ENCODE peak calls at places on chromosomes 16 and 17, in four cellular contexts. M is fibroblast of pulmonary artery; L is uterus; Q is CD8-positive, alpha-beta T cell. R is an unnamed sample.

GRCh38 chr16:8087597-8088279 is 502.6 kb downstream of the TMEM114 start:
- DNase-seq in L (no peak), Q (no peak), M (no peak), R (no peak)

GRCh38 chr16:84874983-84875382 is 55.2 kb downstream of the CRISPLD2 start:
- DNase-seq in M (no peak), Q (no peak), L (no peak), R (no peak)

GRCh38 chr17:65388911-65389310 is 172.5 kb downstream of the AXIN2 start:
- DNase-seq in Q (no peak), L (no peak), M (peak; percentile 7), R (no peak)

GRCh38 chr16:68376590-68376989 is 65.8 kb downstream of the PRMT7 start:
- DNase-seq in M (no peak), L (no peak), Q (no peak), R (no peak)

GRCh38 chr17:57085448-57086068 is 512 bp downstream of the AKAP1 start:
- DNase-seq in L (peak; percentile 53), M (peak; percentile 21), Q (peak; percentile 27), R (no peak)

GRCh38 chr16:19842758-19843157 is 41.9 kb downstream of the GPRC5B start:
- DNase-seq in Q (no peak), M (no peak), L (no peak), R (no peak)

GRCh38 chr17:56926270-56926669 is 12.4 kb upstream of the TRIM25 start:
- DNase-seq in M (no peak), L (no peak), Q (no peak), R (no peak)

GRCh38 chr16:80720759-80721470 is 83.5 kb downstream of the CDYL2 start:
- DNase-seq in Q (no peak), L (no peak), M (no peak), R (no peak)

GRCh38 chr17:47846741-47847340 is 4.1 kb downstream of the SP6 start:
- DNase-seq in M (no peak), Q (no peak), L (no peak), R (no peak)
- H3K4me3 ChIP-seq in M (no peak overlapping the region), Q (no peak overlapping the region), L (no peak overlapping the region), R (no peak overlapping the region)

GRCh38 chr17:2484876-2485275 is 26.8 kb downstream of the METTL16 start:
- DNase-seq in L (no peak), Q (no peak), M (no peak), R (no peak)

GRCh38 chr17:2485543-2485942 is 26.1 kb downstream of the METTL16 start:
- DNase-seq in L (no peak), M (peak; percentile 63), Q (no peak), R (no peak)

GRCh38 chr17:2483084-2483483 is 28.6 kb downstream of the METTL16 start:
- DNase-seq in M (no peak), L (no peak), Q (no peak), R (no peak)

GRCh38 chr17:2487306-2487705 is 24.4 kb downstream of the METTL16 start:
- DNase-seq in L (no peak), Q (no peak), M (no peak), R (no peak)

DNA sequence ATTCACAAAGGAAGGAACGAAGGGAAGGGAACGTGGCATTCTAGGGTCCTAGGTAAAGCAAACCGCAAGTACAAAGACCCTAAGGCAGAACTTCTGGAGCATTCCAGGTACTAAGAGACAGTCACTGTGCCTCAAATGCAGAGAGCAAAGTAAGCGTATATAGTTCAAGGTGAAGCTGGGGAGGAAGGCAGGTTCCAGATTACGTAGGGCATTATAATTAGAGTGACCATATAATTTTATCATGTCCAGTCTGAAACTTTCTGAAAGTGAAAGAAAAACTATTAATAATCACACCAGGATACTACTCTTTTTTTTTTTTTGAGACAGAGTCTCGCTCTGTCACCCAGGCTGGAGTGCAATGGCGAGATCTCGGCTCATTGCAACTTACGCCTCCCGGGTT is 25.7 kb downstream of the METTL16 start:
- DNase-seq in M (no peak), Q (no peak), L (no peak), R (no peak)
- TF ChIP-seq CTCF in M (no peak), Q (no peak), L (no peak), R (no peak)

GRCh38 chr16:30052671-30053372 is 12.7 kb upstream of the ALDOA start:
- DNase-seq in L (peak; percentile 93), Q (peak; percentile 69), M (peak; percentile 94), R (peak; percentile 75)

GRCh38 chr16:30049871-30050270 is 15.7 kb upstream of the ALDOA start:
- DNase-seq in Q (no peak), M (no peak), L (no peak), R (no peak)

GRCh38 chr16:30054451-30054850 is 11.1 kb upstream of the ALDOA start:
- DNase-seq in L (no peak), M (no peak), Q (no peak), R (no peak)

GRCh38 chr16:30053376-30054015 is 12.1 kb upstream of the ALDOA start:
- DNase-seq in Q (no peak), L (no peak), M (peak; percentile 72), R (no peak)

DNA sequence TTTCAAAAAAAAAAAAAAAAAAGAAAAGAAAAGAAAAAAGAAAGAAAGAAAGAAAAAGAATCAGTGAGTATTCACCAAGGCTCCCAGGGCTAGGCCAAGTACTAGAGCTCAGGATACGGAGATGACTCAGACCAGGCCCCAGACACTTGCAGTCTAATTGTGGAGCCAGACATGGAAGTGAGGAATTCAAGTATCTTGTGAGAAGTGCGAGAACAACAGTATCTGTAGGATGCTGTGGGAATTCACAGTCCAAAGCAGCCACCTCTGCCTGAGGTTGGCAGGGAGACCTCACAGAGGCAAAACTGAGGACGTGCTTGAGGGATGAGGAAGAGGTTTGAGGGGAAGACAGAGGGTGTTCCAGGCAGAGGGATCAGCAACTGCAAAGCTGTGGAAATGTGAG is 14.0 kb upstream of the ALDOA start:
- DNase-seq in Q (no peak), L (no peak), M (peak; percentile 65), R (no peak)
- H3K4me3 ChIP-seq in Q (no peak overlapping the region), L (no peak overlapping the region), M (no peak overlapping the region), R (no peak overlapping the region)

DNA sequence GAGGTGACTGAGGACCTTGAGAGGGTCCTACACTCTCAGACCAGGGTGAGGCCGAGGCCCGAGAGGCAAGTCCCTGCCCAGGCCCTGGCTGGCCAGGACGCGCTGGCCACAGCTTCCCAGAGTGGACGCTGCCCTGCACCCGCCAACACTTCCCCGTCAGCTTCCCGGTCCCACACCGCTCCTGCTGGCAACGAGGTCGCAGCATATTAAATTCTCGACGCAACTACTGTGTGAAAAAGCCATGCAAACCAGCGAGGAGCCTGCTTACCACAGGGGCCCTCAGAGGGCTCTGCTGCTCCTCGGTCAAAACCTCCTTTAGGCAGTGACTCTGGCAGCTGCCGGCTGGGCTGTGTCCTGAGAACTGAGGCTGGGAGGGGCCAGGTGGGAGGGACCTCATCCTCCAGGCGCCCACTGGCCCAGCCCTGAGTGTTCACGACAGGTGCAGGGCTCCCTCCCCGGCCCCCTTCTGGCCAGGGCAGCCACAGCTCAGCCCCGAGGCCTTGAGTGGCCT is 2.1 kb upstream of the TEX19 start:
- DNase-seq in L (no peak), M (no peak), Q (no peak), R (no peak)
- TF ChIP-seq CTCF in L (no peak), M (no peak), Q (no peak), R (no peak)

DNA sequence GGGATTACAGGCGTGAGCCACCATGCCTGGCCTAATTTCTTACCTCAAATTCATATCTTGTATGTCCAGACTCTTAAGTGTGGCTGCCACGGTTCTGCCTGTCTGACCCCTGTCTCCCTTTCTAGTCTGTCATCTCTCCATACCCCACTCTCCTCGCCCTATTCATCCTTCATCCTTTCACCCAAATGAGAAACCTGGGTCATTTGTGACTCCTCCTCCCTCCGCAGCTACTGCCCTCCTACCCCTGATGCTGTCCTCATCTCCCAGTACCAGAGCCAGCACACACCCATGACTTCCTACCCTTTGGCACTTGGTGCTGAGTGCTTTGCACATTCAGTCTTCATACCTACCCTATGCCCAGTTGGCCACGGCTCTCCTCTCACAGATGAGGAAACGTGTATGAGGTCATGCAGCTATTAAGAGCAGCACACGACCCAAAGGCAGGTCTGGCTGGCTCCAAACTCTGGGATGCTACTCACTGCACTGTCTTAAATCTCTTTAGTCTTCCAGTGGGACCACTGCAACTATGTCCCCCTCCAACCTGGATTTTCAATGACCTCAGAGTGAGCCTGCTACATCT is 1.6 kb downstream of the SPATA32 start:
- DNase-seq in L (no peak), M (no peak), Q (no peak), R (no peak)
- H3K4me3 ChIP-seq in L (no peak overlapping the region), M (no peak overlapping the region), Q (no peak overlapping the region), R (no peak overlapping the region)

DNA sequence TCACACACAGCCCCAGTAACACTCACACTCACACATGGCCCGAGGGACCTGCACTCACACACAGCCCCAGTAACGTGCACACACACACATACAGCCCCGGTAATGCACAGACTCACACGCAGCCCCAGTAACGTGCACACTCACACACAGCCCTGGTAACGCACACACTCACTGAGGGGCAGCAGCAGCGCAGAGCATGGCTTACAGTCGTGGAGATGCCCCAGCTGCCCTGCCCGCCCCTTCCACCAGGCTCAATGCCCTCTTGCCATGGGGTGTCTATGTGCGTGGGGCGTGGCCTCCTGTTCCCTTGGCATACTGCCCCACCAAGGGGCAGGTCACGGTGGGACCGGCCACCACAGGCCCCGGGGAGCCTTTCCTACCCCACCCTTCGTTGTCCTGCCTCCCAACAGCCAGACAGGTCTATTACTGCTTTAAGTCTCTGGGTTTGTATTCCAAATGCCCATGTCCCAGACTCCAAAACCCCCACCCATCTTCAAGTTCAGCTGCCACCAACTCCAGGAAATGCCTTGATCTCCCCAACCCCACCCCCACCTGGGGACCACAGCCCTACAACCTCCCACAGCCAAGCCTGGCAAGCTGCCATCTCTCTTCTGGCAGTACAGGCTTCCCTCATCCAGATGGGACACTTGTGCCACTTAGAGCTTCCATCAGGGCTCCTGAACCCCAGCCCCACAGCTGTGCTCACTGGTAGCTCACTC is 2.6 kb downstream of the CCDC102A start:
- DNase-seq in Q (no peak), M (no peak), L (peak; percentile 56), R (no peak)
- TF ChIP-seq CTCF in Q (no peak), M (no peak), L (no peak), R (no peak)

GRCh38 chr17:79922798-79923197 is 83.6 kb upstream of the CBX4 start:
- DNase-seq in L (no peak), M (no peak), Q (no peak), R (no peak)
- H3K4me3 ChIP-seq in L (no peak overlapping the region), M (no peak overlapping the region), Q (no peak overlapping the region), R (no peak overlapping the region)

GRCh38 chr17:79126139-79126538 is 51.5 kb downstream of the ENGASE start:
- DNase-seq in Q (no peak), L (no peak), M (no peak), R (no peak)
- TF ChIP-seq CTCF in Q (no peak), L (no peak), M (no peak), R (no peak)

GRCh38 chr16:73142995-73143394 is 95.1 kb upstream of the ZFHX3 start:
- DNase-seq in L (no peak), M (no peak), Q (no peak), R (no peak)
- H3K4me3 ChIP-seq in L (no peak overlapping the region), M (no peak overlapping the region), Q (no peak overlapping the region), R (no peak overlapping the region)

GRCh38 chr16:67104061-67104460 is 5.7 kb upstream of the PHAF1 start:
- DNase-seq in Q (no peak), L (no peak), M (peak; percentile 43), R (no peak)
- TF ChIP-seq CTCF in Q (no peak), L (peak; percentile 10), M (peak; percentile 51), R (peak; percentile 46)